ENCODE peak calls at places on chromosomes 7 and 10, in ten cellular contexts. D is brain microvascular endothelial cell; X is adipocyte; B is CD8-positive, alpha-beta T cell; G is lung; A is fibroblast of lung; M is mesendoderm; J is endothelial cell of umbilical vein; U is CD4-positive, alpha-beta memory T cell; Y is hepatocyte. L is an unnamed sample. For H3K36me3, the result is how much of the 10 kb centered on the place peaks cover.

GRCh38 chr10:59580257-59580863 is 129.3 kb downstream of the SLC16A9 start:
- DNase-seq in B (no peak), J (peak), X (peak), A (peak), G (no peak), M (peak), Y (peak), D (peak), U (no peak), L (no peak)

GRCh38 chr10:78231930-78232329 is 198.3 kb downstream of the RPS24 start:
- DNase-seq in A (no peak), D (no peak), X (peak), B (no peak), Y (peak), M (peak), J (no peak), G (no peak), U (no peak), L (no peak)

GRCh38 chr7:9504678-9505077 is 1071.3 kb downstream of the NXPH1 start:
- DNase-seq in A (no peak), X (no peak), U (no peak), J (no peak), D (no peak), M (no peak), B (no peak), Y (no peak), G (no peak), L (no peak)

GRCh38 chr7:54915870-54916598 is 102.8 kb upstream of the EGFR start:
- DNase-seq in G (no peak), A (no peak), X (no peak), U (no peak), Y (no peak), J (no peak), B (no peak), M (no peak), D (no peak), L (peak)

GRCh38 chr10:128854965-128855364 is 612.1 kb upstream of the MGMT start:
- DNase-seq in Y (peak), X (no peak), J (peak), M (peak), U (no peak), A (peak), D (no peak), G (peak), B (no peak), L (peak)

GRCh38 chr7:95845007-95845406 is 72.7 kb downstream of the DYNC1I1 start:
- DNase-seq in A (peak), D (no peak), B (no peak), U (no peak), G (no peak), X (peak), M (no peak), J (no peak), Y (no peak), L (no peak)

GRCh38 chr10:89295597-89295996 is 6.2 kb upstream of the IFIT2 start:
- DNase-seq in D (no peak), Y (peak), G (no peak), B (no peak), X (peak), A (peak), J (no peak), M (no peak), U (no peak), L (no peak)

GRCh38 chr10:100848770-100849169 is 64.0 kb upstream of the SLF2 start:
- DNase-seq in Y (no peak), G (no peak), U (no peak), M (no peak), B (no peak), J (no peak), A (no peak), D (no peak), X (no peak), L (no peak)

GRCh38 chr7:146635200-146636032 is 518.8 kb downstream of the CNTNAP2 start:
- DNase-seq in U (no peak), M (peak), D (no peak), X (no peak), G (no peak), J (no peak), Y (peak), A (no peak), B (no peak), L (no peak)

GRCh38 chr10:70478191-70479160 is at the start of gene PALD1:
- DNase-seq in U (peak), X (peak), G (peak), B (no peak), Y (peak), A (peak), M (peak), D (no peak), J (peak), L (peak)

GRCh38 chr7:29926761-29927160 is 62.8 kb downstream of the SCRN1 start:
- DNase-seq in G (no peak), Y (no peak), D (no peak), B (no peak), A (no peak), X (no peak), U (no peak), J (no peak), M (no peak), L (no peak)

GRCh38 chr10:91046891-91047290 is 126.0 kb upstream of the ANKRD1 start:
- DNase-seq in M (no peak), G (no peak), B (no peak), D (no peak), U (no peak), X (no peak), J (no peak), A (peak), Y (no peak), L (no peak)

GRCh38 chr10:71980181-71981023 is 16.2 kb downstream of the CHST3 start:
- DNase-seq in U (no peak), G (no peak), J (peak), A (peak), X (no peak), B (no peak), M (no peak), Y (no peak), D (no peak), L (no peak)

GRCh38 chr7:128791121-128791967 is 424 bp upstream of the CCDC136 start:
- DNase-seq in M (peak), A (peak), Y (peak), G (peak), U (peak), X (peak), J (peak), B (peak), D (no peak), L (peak)

GRCh38 chr10:111344804-111345203 is 268.0 kb downstream of the ADRA2A start:
- DNase-seq in X (no peak), M (peak), U (no peak), G (no peak), J (no peak), B (no peak), A (no peak), Y (no peak), D (no peak), L (no peak)

GRCh38 chr10:129057856-129058663 is 409.0 kb upstream of the MGMT start:
- DNase-seq in J (no peak), Y (no peak), D (no peak), U (peak), B (peak), X (no peak), A (no peak), G (no peak), M (no peak), L (no peak)

GRCh38 chr7:80230327-80230726 is 95.7 kb downstream of the GNAI1 start:
- DNase-seq in A (peak), Y (no peak), G (no peak), X (no peak), J (no peak), U (no peak), M (no peak), D (no peak), B (no peak), L (no peak)

GRCh38 chr10:49275896-49276295 is 23.1 kb upstream of the C10orf71 start:
- DNase-seq in D (no peak), X (no peak), Y (no peak), M (no peak), A (no peak), G (no peak), B (peak), J (no peak), U (no peak), L (no peak)

GRCh38 chr7:151415375-151416112 is 5.7 kb upstream of the WDR86 start:
- DNase-seq in M (no peak), D (no peak), G (no peak), X (peak), J (no peak), A (no peak), U (no peak), B (no peak), Y (peak), L (no peak)

GRCh38 chr7:151384352-151384697 is 25.5 kb downstream of the WDR86 start:
- DNase-seq in D (no peak), J (no peak), U (no peak), Y (no peak), A (no peak), B (no peak), M (no peak), G (no peak), X (no peak), L (no peak)

GRCh38 chr7:102875700-102876192 is 37.1 kb upstream of the LRRC17 start:
- DNase-seq in J (peak), A (peak), G (no peak), M (peak), X (peak), Y (peak), U (no peak), B (no peak), D (peak), L (no peak)

GRCh38 chr10:62453274-62453673 is 79.1 kb downstream of the ZNF365 start:
- DNase-seq in U (no peak), J (no peak), D (no peak), X (no peak), B (no peak), A (no peak), Y (no peak), M (no peak), G (no peak), L (no peak)

GRCh38 chr10:104809288-104810090 is 168.4 kb downstream of the SORCS3 start:
- DNase-seq in B (no peak), A (peak), M (peak), D (no peak), G (no peak), Y (peak), U (no peak), J (no peak), X (no peak), L (no peak)

GRCh38 chr10:79067241-79068202 is 1.2 kb upstream of the ZMIZ1 start:
- DNase-seq in X (peak), Y (peak), A (peak), B (peak), G (peak), M (peak), J (peak), U (peak), D (peak), L (peak)

GRCh38 chr10:69952069-69952800 is 100.4 kb upstream of the MACROH2A2 start:
- DNase-seq in M (no peak), U (no peak), A (no peak), Y (no peak), J (no peak), B (no peak), D (no peak), X (no peak), G (no peak), L (no peak)

GRCh38 chr7:42233166-42233565 is 3.8 kb downstream of the GLI3 start:
- DNase-seq in D (no peak), G (no peak), M (peak), U (no peak), B (no peak), Y (peak), J (no peak), X (peak), A (peak), L (no peak)

GRCh38 chr10:60573342-60573741 is 183.7 kb upstream of the ANK3 start:
- DNase-seq in B (no peak), A (peak), U (no peak), Y (no peak), X (peak), J (no peak), G (no peak), D (peak), M (peak), L (no peak)

GRCh38 chr7:47298636-47299035 is 283.3 kb downstream of the TNS3 start:
- DNase-seq in U (no peak), D (no peak), Y (no peak), B (no peak), M (no peak), A (no peak), J (no peak), X (peak), G (no peak), L (no peak)

GRCh38 chr7:90574136-90574819 is 21.8 kb upstream of the CDK14 start:
- DNase-seq in X (no peak), Y (peak), M (peak), A (peak), D (peak), G (no peak), J (no peak), B (no peak), U (no peak), L (peak)

GRCh38 chr7:70807650-70808049 is 324.3 kb upstream of the GALNT17 start:
- DNase-seq in A (no peak), Y (no peak), G (no peak), U (no peak), M (peak), B (no peak), X (no peak), J (no peak), D (no peak), L (no peak)

GRCh38 chr7:877312-878232 is 1.2 kb downstream of the GET4 start:
- DNase-seq in J (no peak), D (no peak), Y (peak), M (peak), B (no peak), U (no peak), X (no peak), G (peak), A (no peak), L (peak)

GRCh38 chr10:132721725-132722124 is 64.2 kb downstream of the NKX6-2 start:
- DNase-seq in X (peak), M (no peak), G (no peak), B (no peak), D (no peak), Y (peak), A (no peak), U (no peak), J (no peak), L (no peak)

GRCh38 chr7:135647755-135648154 is 14.6 kb upstream of the STMP1 start:
- DNase-seq in D (no peak), U (no peak), J (peak), B (no peak), M (peak), Y (no peak), X (no peak), G (no peak), A (no peak), L (no peak)

GRCh38 chr7:135644729-135645128 is 17.6 kb upstream of the STMP1 start:
- DNase-seq in J (no peak), D (no peak), M (no peak), Y (no peak), U (no peak), X (no peak), G (no peak), A (no peak), B (no peak), L (no peak)

GRCh38 chr7:135645296-135645904 is 16.9 kb upstream of the STMP1 start:
- DNase-seq in D (peak), B (no peak), G (no peak), M (peak), U (peak), X (peak), A (peak), Y (peak), J (peak), L (no peak)

GRCh38 chr7:135648235-135648634 is 14.1 kb upstream of the STMP1 start:
- DNase-seq in M (no peak), J (no peak), U (no peak), D (no peak), A (no peak), Y (no peak), B (no peak), X (no peak), G (no peak), L (no peak)

GRCh38 chr7:135644154-135644553 is 18.2 kb upstream of the STMP1 start:
- DNase-seq in A (no peak), M (no peak), Y (no peak), B (no peak), U (no peak), X (no peak), G (no peak), D (no peak), J (no peak), L (no peak)
- H3K36me3 ChIP-seq in A (under half), M (under half), Y (under half), B (under half), U (under half), X (half or more), G (under half), D (under half), J (under half), L (under half)

DNA sequence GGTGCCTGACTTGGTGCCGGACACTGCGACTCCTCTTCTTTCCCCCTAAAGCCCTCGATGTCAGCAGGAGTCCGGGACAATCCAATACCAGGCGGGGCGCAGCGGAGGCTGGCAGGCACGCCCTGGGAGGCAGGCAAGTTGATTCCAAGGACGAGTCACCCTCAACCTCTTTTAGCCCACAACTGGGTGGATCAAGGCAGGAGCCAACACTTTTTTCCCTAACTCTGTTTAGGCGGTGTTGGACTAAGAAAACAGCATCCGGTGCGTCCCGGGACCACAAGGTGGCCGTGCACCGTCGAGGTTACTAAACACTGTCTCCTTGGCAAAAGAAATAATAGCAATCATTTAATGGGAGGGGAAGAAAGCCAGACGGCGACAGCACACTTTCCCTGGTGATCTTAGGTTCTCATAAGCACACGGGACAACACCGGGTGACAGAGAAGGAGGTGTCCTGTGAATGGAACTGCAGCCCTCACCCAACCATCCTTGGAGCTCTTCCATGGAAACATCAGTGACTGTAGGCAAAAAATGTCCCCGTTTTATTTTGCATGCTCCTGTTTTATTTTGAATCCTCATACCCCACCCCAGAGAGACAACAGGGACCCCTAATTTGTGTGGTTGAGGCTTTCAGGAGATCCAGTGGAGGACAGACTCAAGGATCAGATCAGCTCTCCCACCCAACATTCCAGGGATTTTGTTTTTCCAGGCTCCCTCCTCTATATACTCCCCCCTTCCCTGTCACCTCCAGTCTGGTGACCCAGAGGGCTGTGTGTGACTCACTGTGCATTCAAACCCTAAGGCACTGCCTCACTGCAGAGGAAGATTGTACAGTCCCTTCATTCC is 1.3 kb upstream of the CALCR start:
- DNase-seq in G (peak), J (no peak), D (no peak), M (peak), Y (no peak), B (no peak), U (no peak), X (no peak), A (no peak), L (no peak)
- H3K4me3 ChIP-seq in G (no peak), J (no peak), D (peak), M (peak), Y (no peak), B (no peak), U (no peak), X (peak), A (no peak), L (no peak)

GRCh38 chr10:11197854-11198253 is 180.2 kb downstream of the CELF2 start:
- DNase-seq in U (no peak), X (no peak), B (no peak), A (no peak), M (no peak), G (no peak), D (no peak), J (no peak), Y (no peak), L (no peak)

GRCh38 chr10:11191673-11192072 is 174.0 kb downstream of the CELF2 start:
- DNase-seq in Y (no peak), U (no peak), D (no peak), B (no peak), A (no peak), X (no peak), M (no peak), J (no peak), G (no peak), L (no peak)

GRCh38 chr10:11192304-11193018 is 174.8 kb downstream of the CELF2 start:
- DNase-seq in Y (no peak), B (no peak), X (no peak), A (no peak), U (no peak), J (no peak), M (peak), G (no peak), D (no peak), L (no peak)

GRCh38 chr10:11197266-11197712 is 179.6 kb downstream of the CELF2 start:
- DNase-seq in Y (peak), A (no peak), D (no peak), J (no peak), U (no peak), X (no peak), M (no peak), G (peak), B (no peak), L (peak)

DNA sequence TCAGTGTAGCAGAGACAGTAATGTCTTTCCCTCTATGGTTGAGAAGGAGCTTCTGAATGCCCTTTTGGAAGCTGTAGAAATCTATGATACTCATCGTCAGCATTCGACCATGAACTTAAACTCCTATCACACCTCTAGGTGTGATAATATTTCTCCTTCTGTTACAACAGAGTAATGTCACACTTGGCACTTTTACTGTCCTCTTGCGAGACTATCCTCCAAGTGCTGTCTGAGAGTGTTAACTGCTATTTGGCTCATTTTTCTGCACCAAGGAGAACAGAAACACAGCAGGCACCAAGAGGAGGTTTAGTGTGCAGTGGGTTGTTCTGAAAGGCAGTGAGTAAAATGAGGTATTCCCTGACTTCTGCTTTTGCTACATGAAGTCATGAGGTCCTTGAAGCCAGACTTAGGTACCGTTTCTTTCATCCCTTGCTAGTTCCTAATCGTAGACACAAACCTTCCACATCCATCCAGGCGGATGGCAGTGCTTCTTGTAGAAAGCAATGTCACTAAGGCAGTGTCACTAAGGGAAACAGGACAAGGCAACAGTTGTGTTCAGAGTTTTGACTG is 177.4 kb downstream of the CELF2 start:
- DNase-seq in J (no peak), U (no peak), M (no peak), D (no peak), X (no peak), Y (no peak), A (no peak), B (no peak), G (no peak), L (no peak)
- H3K36me3 ChIP-seq in J (under half), U (under half), M (under half), D (under half), X (under half), Y (under half), A (under half), B (under half), G (under half), L (under half)

DNA sequence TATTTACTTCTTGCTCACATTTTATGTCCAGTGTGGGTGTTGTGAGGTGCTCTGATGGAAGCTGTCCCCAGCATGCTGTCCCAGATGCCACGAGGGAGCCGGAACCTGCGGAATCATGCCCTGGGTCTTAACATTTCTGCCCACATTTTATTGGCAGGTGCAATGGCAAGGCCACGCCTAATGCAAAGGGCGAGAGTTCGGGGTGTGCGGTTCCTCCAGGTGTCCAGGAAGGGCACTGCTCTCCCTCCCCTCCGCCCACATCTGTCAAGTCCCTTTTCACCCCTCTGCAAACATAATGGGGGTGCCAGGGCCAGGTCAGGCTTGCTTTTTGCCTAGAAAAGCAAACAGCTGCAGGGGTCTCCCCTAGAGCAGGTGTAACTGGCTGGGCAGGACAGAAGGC is 16.4 kb downstream of the PDAP1 start:
- DNase-seq in M (no peak), J (no peak), X (no peak), U (no peak), A (no peak), Y (no peak), B (no peak), G (no peak), D (no peak), L (no peak)
- H3K4me3 ChIP-seq in M (no peak), J (no peak), X (no peak), U (no peak), A (no peak), Y (no peak), B (no peak), G (no peak), D (no peak), L (no peak)

DNA sequence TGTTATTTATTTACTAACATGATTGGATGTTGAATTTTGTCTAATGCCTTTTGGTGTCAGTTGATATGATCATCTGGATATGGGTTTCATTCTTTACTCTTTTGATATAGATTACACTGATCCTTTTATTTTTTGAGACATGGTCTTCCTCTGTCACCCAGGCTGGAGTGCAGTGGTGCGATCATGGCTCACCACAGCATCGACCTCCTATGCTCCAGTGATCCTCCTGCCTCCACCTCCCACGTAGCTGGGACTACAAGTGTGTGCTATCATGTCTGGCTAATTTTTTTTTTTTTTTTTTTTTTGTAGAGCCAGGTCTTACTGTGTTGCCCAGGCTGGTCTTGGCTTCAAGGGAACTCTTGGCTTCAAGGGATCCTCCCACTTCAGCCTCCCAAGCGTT is 27.1 kb downstream of the BMS1 start:
- DNase-seq in U (no peak), A (no peak), X (no peak), G (no peak), Y (no peak), M (no peak), B (no peak), D (no peak), J (no peak), L (no peak)
- H3K36me3 ChIP-seq in U (under half), A (under half), X (under half), G (under half), Y (under half), M (under half), B (under half), D (under half), J (under half), L (under half)